ENCODE peak calls at places on chromosome 1, in four cellular contexts. W is heart left ventricle, E is PC-9, D is esophagus squamous epithelium. U is an unnamed sample.

GRCh38 chr1:29743264-29743663 is 506.9 kb downstream of the PTPRU start:
- DNase-seq in D (no peak), E (no peak), W (no peak), U (no peak)

GRCh38 chr1:47774986-47775834 is 222.0 kb downstream of the TRABD2B start:
- DNase-seq in D (no peak), W (no peak), E (no peak), U (no peak)

GRCh38 chr1:25787477-25788043 is 12.4 kb upstream of the SELENON start:
- DNase-seq in W (no peak), E (no peak), D (no peak), U (no peak)

GRCh38 chr1:168945870-168946269 is 160.6 kb upstream of the ATP1B1 start:
- DNase-seq in D (no peak), E (no peak), W (peak; percentile 63), U (no peak)

GRCh38 chr1:162404550-162405160 is 7.3 kb downstream of the SH2D1B start:
- DNase-seq in E (no peak), W (no peak), D (no peak), U (no peak)

GRCh38 chr1:37602750-37603694 is 7.3 kb upstream of the GNL2 start:
- DNase-seq in W (no peak), D (no peak), E (peak; percentile 31), U (no peak)

GRCh38 chr1:52906135-52906603 is 15.4 kb downstream of the ECHDC2 start:
- DNase-seq in W (no peak), E (no peak), D (no peak), U (no peak)

GRCh38 chr1:54413295-54413694 is 7.1 kb upstream of the SSBP3 start:
- DNase-seq in W (peak; percentile 70), D (no peak), E (no peak), U (no peak)

GRCh38 chr1:169550294-169550693 is 36.0 kb downstream of the F5 start:
- DNase-seq in D (no peak), W (no peak), E (peak; percentile 51), U (no peak)

GRCh38 chr1:180231506-180232420 is 1.7 kb downstream of the LHX4 start:
- DNase-seq in W (no peak), E (peak; percentile 82), D (no peak), U (no peak)

GRCh38 chr1:197924516-197925123 is 7.4 kb downstream of the LHX9 start:
- DNase-seq in W (no peak), E (no peak), D (no peak), U (peak; percentile 9)

GRCh38 chr1:24195874-24196273 is 8.8 kb upstream of the IFNLR1 start:
- DNase-seq in W (no peak), D (no peak), E (no peak), U (no peak)

GRCh38 chr1:24199291-24199900 is 12.3 kb upstream of the IFNLR1 start:
- DNase-seq in E (no peak), W (peak; percentile 48), D (no peak), U (no peak)

GRCh38 chr1:24195146-24195545 is 8.1 kb upstream of the IFNLR1 start:
- DNase-seq in W (no peak), E (no peak), D (no peak), U (no peak)

GRCh38 chr1:24201941-24202440 is 14.9 kb upstream of the IFNLR1 start:
- DNase-seq in D (no peak), W (peak; percentile 60), E (peak; percentile 89), U (peak; percentile 90)

DNA sequence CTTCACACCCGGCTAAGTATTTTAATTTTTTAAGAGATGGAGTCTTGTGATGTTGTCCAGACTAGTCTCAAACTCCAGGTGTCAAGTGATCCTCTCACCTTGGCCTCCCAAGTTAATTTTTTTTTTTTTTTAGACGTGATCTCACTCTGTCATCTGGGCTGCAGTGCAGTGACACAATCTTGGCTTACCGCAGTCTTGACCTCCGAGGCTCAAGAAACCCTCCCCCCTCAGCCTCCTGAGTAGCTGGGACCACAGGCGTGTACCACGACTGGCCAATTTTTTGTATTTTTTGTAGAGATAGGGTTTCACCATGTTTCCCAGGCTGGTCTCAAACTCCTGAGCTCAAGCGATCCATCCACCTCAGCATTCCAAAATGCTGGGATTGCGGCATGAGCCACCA is 11.7 kb upstream of the IFNLR1 start:
- DNase-seq in W (no peak), D (no peak), E (no peak), U (no peak)
- H3K27ac ChIP-seq in W (no peak overlapping the region), D (no peak overlapping the region), E (no peak overlapping the region), U (no peak overlapping the region)

GRCh38 chr1:87612966-87613365 is 284.3 kb downstream of the LMO4 start:
- DNase-seq in W (no peak), D (no peak), E (peak; percentile 43), U (no peak)

GRCh38 chr1:87620807-87621206 is 292.1 kb downstream of the LMO4 start:
- DNase-seq in E (no peak), D (no peak), W (no peak), U (no peak)

DNA sequence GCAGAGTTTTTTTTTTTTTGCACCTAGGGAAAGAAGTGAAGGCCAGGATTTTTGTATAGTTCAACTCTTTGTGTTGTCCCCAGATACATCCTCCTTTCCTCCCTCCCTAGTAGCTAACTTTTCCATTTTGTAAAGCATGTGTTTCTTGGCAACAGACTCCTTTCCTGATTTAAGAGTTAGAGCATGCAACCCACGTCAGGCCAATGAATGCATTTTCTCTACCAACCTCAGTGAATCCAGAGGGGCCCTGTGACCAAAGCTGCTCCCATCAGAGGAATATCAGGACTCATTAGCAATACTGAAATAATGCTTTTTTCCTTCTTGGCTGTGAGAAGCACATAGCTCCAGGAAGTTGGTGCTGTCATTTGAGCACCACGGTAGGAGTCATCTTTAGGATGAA is 287.2 kb downstream of the LMO4 start:
- DNase-seq in W (no peak), E (no peak), D (no peak), U (no peak)
- H3K4me1 ChIP-seq in W (no peaks in the 10 kb centered on the region), E (no peaks in the 10 kb centered on the region), D (no peaks in the 10 kb centered on the region), U (no peaks in the 10 kb centered on the region)

GRCh38 chr1:173666646-173667045 is 3.0 kb downstream of the ANKRD45 start:
- DNase-seq in E (no peak), D (no peak), W (no peak), U (no peak)

DNA sequence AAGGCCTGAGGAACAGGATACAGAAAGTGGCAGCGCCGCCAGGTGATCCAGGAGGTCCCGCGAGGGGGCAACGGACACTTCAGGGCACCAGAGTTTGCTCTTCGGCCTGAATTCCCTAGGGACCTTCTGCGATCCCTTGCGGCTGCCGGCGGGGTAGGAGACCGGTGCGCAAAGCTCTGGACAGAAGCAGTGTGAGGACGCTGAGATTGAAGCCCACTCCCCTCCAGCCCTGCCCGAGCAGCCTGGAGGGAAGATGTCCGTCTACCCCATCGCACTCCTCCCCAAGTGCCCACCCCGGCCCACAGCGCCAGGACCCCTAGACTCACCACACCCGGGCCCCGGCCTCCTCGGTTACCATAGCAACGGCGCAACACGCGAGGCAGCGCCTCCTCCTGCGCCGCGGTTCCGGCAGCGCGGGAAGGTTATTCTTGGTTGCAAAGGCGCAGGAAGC is at the start of gene ANKRD45:
- DNase-seq in E (no peak), D (no peak), W (peak; percentile 45), U (no peak)
- H3K4me3 ChIP-seq in E (no peak within 1 kb of the TSS), D (peak within 1 kb of the TSS; percentile 25), W (peak within 1 kb of the TSS; percentile 36), U (peak within 1 kb of the TSS; percentile 5)

DNA sequence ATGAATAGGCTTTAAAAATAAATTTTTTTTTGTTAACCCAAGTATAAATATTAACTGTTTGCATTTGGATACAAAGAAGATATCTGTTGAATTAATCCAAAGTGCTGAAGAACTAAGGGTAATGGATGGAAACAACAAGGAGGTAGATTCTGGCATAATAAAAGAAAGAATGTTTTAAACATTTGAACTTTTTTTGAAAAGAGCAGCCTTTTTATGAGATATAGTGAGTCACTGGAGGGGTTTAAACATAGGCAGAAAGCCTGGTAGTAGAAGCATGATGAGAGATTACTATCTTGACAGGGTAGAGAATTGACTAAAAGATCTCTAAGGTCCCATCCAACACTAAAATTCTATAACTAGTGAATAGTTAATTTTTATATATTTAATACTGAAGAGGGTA is 2.7 kb downstream of the MIER1 start:
- DNase-seq in D (no peak), E (no peak), W (no peak), U (no peak)
- H3K27ac ChIP-seq in D (no peak overlapping the region), E (no peak overlapping the region), W (no peak overlapping the region), U (no peak overlapping the region)

GRCh38 chr1:58854576-58854975 is 70.7 kb upstream of the JUN start:
- DNase-seq in E (peak; percentile 56), W (no peak), D (no peak), U (no peak)

GRCh38 chr1:58859769-58860455 is 76.1 kb upstream of the JUN start:
- DNase-seq in D (no peak), E (no peak), W (no peak), U (no peak)

GRCh38 chr1:58858344-58858673 is 74.5 kb upstream of the JUN start:
- DNase-seq in E (no peak), D (no peak), W (no peak), U (no peak)

GRCh38 chr1:58855351-58856165 is 71.7 kb upstream of the JUN start:
- DNase-seq in D (no peak), W (no peak), E (no peak), U (no peak)

DNA sequence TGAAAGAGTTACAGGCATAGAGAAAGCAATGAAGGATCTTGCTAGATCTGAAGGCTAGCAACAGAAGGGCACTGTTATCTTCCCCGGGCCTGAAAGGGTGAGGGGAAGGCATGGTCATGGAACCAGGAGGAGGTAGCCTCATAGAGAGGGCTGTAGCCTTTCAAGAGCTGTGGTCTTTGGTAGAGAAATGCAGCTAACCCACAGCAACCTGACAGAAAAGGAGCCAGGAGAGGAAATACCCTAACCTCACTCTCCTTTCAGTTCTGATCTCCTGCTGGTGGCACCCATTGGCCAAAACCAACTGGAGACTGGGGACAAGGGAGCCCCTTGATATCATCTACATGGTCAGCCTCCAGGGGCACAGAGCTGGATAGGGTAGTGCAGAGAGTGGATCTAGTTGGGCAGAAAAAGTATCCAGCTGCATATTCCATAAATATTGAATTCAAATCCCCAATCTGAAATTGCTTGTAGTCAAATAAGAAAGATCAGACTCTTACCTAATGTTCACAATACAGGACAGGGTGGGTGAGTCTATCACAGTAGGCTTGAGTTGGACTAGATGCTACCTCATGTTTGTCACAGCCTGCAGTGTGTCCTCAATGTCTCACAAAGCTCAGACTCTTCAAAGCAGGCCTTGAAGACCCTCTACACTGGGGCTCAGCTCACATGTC is 74.0 kb upstream of the JUN start:
- DNase-seq in D (no peak), E (no peak), W (no peak), U (no peak)
- H3K4me1 ChIP-seq in D (no peaks in the 10 kb centered on the region), E (peaks cover 27% of the 10 kb centered on the region), W (peaks cover 30% of the 10 kb centered on the region), U (peaks cover 12% of the 10 kb centered on the region)

DNA sequence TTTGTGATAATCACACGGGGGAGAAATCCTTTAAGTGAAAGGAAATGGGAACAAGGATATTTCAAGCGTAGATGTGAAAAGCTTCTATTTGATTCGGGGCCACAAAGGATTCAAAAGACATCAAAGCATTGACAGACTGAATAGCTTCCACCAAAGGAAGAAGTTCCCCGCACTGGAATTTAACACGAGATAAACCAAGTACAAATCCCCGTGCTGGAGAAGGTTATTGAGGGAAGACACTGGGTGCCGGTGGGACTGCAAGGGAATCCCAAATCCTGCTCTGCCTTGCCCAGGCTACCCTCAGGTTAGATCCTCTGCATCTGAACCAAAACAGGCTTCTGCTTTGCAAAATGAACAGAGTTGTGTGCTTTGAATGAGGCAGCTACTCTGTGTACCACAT is 566.9 kb downstream of the NPHP4 start:
- DNase-seq in W (no peak), D (no peak), E (no peak), U (no peak)
- H3K4me3 ChIP-seq in W (no peak overlapping the region), D (no peak overlapping the region), E (no peak overlapping the region), U (no peak overlapping the region)

GRCh38 chr1:85343612-85344255 is 67.3 kb upstream of the BCL10 start:
- DNase-seq in W (no peak), D (no peak), E (peak; percentile 74), U (no peak)
- H3K27ac ChIP-seq in W (no peak overlapping the region), D (no peak overlapping the region), E (peak overlapping the region; percentile 14), U (peak overlapping the region; percentile 44)

GRCh38 chr1:3454811-3455618 is 550 bp downstream of the ARHGEF16 start:
- DNase-seq in W (peak; percentile 61), D (no peak), E (no peak), U (no peak)
- H3K4me1 ChIP-seq in W (peaks cover 11% of the 10 kb centered on the region), D (peaks cover 40% of the 10 kb centered on the region), E (peaks cover 14% of the 10 kb centered on the region), U (peaks cover 23% of the 10 kb centered on the region)

GRCh38 chr1:106912146-106912545 is 144.3 kb upstream of the PRMT6 start:
- DNase-seq in D (no peak), E (no peak), W (no peak), U (no peak)
- H3K4me3 ChIP-seq in D (no peak overlapping the region), E (no peak overlapping the region), W (no peak overlapping the region), U (no peak overlapping the region)